ENCODE peak calls at places on chromosome 2, in eight cellular contexts. One of them, this sample, is unnamed.

GRCh38 chr2:191869178-191869577 is 22.3 kb upstream of the CAVIN2 start:
- DNase-seq in HFFc6: peak
- DNase-seq in A549: no peak
- DNase-seq in epithelial cell of esophagus: peak
- DNase-seq in Calu3: peak
- DNase-seq in GM13977: peak
- DNase-seq in cardiac muscle cell: peak
- DNase-seq in body of pancreas: no peak
- DNase-seq in this sample: no peak

GRCh38 chr2:15145046-15145817 is 415.9 kb downstream of the NBAS start:
- DNase-seq in Calu3: no peak
- DNase-seq in A549: no peak
- DNase-seq in cardiac muscle cell: no peak
- DNase-seq in epithelial cell of esophagus: no peak
- DNase-seq in HFFc6: peak
- DNase-seq in body of pancreas: no peak
- DNase-seq in GM13977: no peak
- DNase-seq in this sample: no peak

GRCh38 chr2:37773354-37773753 is 101.9 kb upstream of the CDC42EP3 start:
- DNase-seq in cardiac muscle cell: no peak
- DNase-seq in HFFc6: no peak
- DNase-seq in body of pancreas: no peak
- DNase-seq in A549: no peak
- DNase-seq in Calu3: no peak
- DNase-seq in GM13977: no peak
- DNase-seq in epithelial cell of esophagus: no peak
- DNase-seq in this sample: no peak

GRCh38 chr2:241843321-241844065 is 15.2 kb downstream of the PDCD1 start:
- DNase-seq in GM13977: peak
- DNase-seq in A549: no peak
- DNase-seq in cardiac muscle cell: no peak
- DNase-seq in HFFc6: no peak
- DNase-seq in body of pancreas: no peak
- DNase-seq in epithelial cell of esophagus: no peak
- DNase-seq in Calu3: no peak
- DNase-seq in this sample: no peak

GRCh38 chr2:108133457-108133856 is 106.3 kb upstream of the SULT1C3 start:
- DNase-seq in body of pancreas: no peak
- DNase-seq in Calu3: no peak
- DNase-seq in cardiac muscle cell: no peak
- DNase-seq in A549: no peak
- DNase-seq in HFFc6: no peak
- DNase-seq in epithelial cell of esophagus: no peak
- DNase-seq in GM13977: no peak
- DNase-seq in this sample: no peak

GRCh38 chr2:150387586-150388288 is 99.7 kb downstream of the RND3 start:
- DNase-seq in HFFc6: peak
- DNase-seq in A549: no peak
- DNase-seq in epithelial cell of esophagus: no peak
- DNase-seq in body of pancreas: no peak
- DNase-seq in cardiac muscle cell: no peak
- DNase-seq in GM13977: no peak
- DNase-seq in Calu3: no peak
- DNase-seq in this sample: no peak

GRCh38 chr2:147197754-147198153 is 647.1 kb upstream of the ACVR2A start:
- DNase-seq in Calu3: no peak
- DNase-seq in GM13977: no peak
- DNase-seq in cardiac muscle cell: no peak
- DNase-seq in A549: no peak
- DNase-seq in body of pancreas: no peak
- DNase-seq in HFFc6: no peak
- DNase-seq in epithelial cell of esophagus: no peak
- DNase-seq in this sample: no peak

GRCh38 chr2:183162362-183162761 is 38.1 kb downstream of the NUP35 start:
- DNase-seq in cardiac muscle cell: peak
- DNase-seq in body of pancreas: no peak
- DNase-seq in Calu3: no peak
- DNase-seq in epithelial cell of esophagus: peak
- DNase-seq in GM13977: no peak
- DNase-seq in A549: no peak
- DNase-seq in HFFc6: peak
- DNase-seq in this sample: peak

GRCh38 chr2:18651842-18652774 is 62.7 kb upstream of the NT5C1B start:
- DNase-seq in HFFc6: peak
- DNase-seq in cardiac muscle cell: peak
- DNase-seq in GM13977: no peak
- DNase-seq in Calu3: no peak
- DNase-seq in A549: no peak
- DNase-seq in epithelial cell of esophagus: no peak
- DNase-seq in body of pancreas: no peak
- DNase-seq in this sample: peak

GRCh38 chr2:122145805-122146204 is 390.4 kb downstream of the TSN start:
- DNase-seq in GM13977: no peak
- DNase-seq in epithelial cell of esophagus: no peak
- DNase-seq in HFFc6: no peak
- DNase-seq in A549: no peak
- DNase-seq in Calu3: no peak
- DNase-seq in body of pancreas: no peak
- DNase-seq in cardiac muscle cell: no peak
- DNase-seq in this sample: no peak

GRCh38 chr2:238761802-238762373 is 86.0 kb upstream of the TWIST2 start:
- DNase-seq in cardiac muscle cell: peak
- DNase-seq in body of pancreas: no peak
- DNase-seq in Calu3: no peak
- DNase-seq in HFFc6: no peak
- DNase-seq in epithelial cell of esophagus: peak
- DNase-seq in A549: no peak
- DNase-seq in GM13977: no peak
- DNase-seq in this sample: peak

GRCh38 chr2:3128786-3129185 is 248.8 kb downstream of the EIPR1 start:
- DNase-seq in cardiac muscle cell: no peak
- DNase-seq in Calu3: no peak
- DNase-seq in HFFc6: no peak
- DNase-seq in GM13977: no peak
- DNase-seq in A549: no peak
- DNase-seq in epithelial cell of esophagus: no peak
- DNase-seq in body of pancreas: no peak
- DNase-seq in this sample: no peak

GRCh38 chr2:27527182-27527581 is 30.5 kb downstream of the GCKR start:
- DNase-seq in HFFc6: no peak
- DNase-seq in Calu3: peak
- DNase-seq in body of pancreas: no peak
- DNase-seq in A549: no peak
- DNase-seq in cardiac muscle cell: peak
- DNase-seq in epithelial cell of esophagus: peak
- DNase-seq in GM13977: no peak
- DNase-seq in this sample: no peak

GRCh38 chr2:38700113-38700780 is 34.3 kb downstream of the GALM start:
- DNase-seq in epithelial cell of esophagus: no peak
- DNase-seq in Calu3: no peak
- DNase-seq in A549: no peak
- DNase-seq in GM13977: no peak
- DNase-seq in HFFc6: no peak
- DNase-seq in cardiac muscle cell: no peak
- DNase-seq in body of pancreas: no peak
- DNase-seq in this sample: no peak

GRCh38 chr2:20433249-20433648 is 13.6 kb upstream of the RHOB start:
- DNase-seq in Calu3: no peak
- DNase-seq in body of pancreas: no peak
- DNase-seq in GM13977: no peak
- DNase-seq in cardiac muscle cell: no peak
- DNase-seq in HFFc6: no peak
- DNase-seq in A549: no peak
- DNase-seq in epithelial cell of esophagus: no peak
- DNase-seq in this sample: no peak

GRCh38 chr2:110115291-110116032 is at the start of gene MALL:
- DNase-seq in GM13977: no peak
- DNase-seq in Calu3: peak
- DNase-seq in epithelial cell of esophagus: peak
- DNase-seq in A549: peak
- DNase-seq in HFFc6: peak
- DNase-seq in body of pancreas: peak
- DNase-seq in cardiac muscle cell: no peak
- DNase-seq in this sample: peak

GRCh38 chr2:28610583-28611201 is 114.8 kb downstream of the PLB1 start:
- DNase-seq in HFFc6: peak
- DNase-seq in Calu3: peak
- DNase-seq in epithelial cell of esophagus: peak
- DNase-seq in A549: peak
- DNase-seq in cardiac muscle cell: peak
- DNase-seq in GM13977: peak
- DNase-seq in body of pancreas: peak
- DNase-seq in this sample: peak

GRCh38 chr2:238700122-238700457 is 147.8 kb upstream of the TWIST2 start:
- DNase-seq in Calu3: no peak
- DNase-seq in GM13977: no peak
- DNase-seq in cardiac muscle cell: peak
- DNase-seq in epithelial cell of esophagus: no peak
- DNase-seq in body of pancreas: peak
- DNase-seq in A549: no peak
- DNase-seq in HFFc6: peak
- DNase-seq in this sample: no peak

DNA sequence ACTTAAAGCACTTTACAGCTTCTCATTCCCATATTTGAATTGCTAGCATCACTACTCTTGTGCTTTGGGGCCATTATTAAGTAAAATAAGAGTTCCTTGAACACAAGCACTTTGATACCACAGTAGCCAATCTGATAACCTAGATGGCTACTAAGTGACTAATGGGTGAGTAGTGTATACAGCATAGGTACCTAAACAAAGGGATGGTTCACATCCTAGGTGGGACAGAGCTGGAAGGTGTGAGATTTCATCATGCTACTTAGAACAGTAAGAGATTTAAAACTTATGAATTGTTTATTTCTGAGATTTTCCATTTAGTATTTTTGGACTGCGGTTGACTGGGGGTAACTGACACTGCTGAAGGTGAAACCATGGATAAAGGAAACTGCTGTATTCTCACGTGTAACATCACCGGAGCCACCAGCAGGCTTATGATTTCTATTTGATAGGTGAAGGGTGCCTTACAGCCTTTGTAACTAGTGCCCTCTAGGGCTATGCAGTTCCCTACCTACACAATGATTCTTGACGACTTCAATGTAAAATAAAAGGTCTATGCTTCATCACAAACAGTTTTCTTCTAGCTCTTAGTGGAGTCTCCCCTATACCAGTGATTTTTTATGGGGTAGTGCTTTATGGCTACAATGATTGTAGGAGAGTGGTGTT is 22.1 kb upstream of the CRIM1 start:
- DNase-seq in GM13977: no peak
- DNase-seq in HFFc6: no peak
- DNase-seq in body of pancreas: no peak
- DNase-seq in A549: no peak
- DNase-seq in Calu3: peak
- DNase-seq in epithelial cell of esophagus: peak
- DNase-seq in cardiac muscle cell: no peak
- DNase-seq in this sample: no peak
- TF ChIP-seq CTCF in GM13977: peak
- TF ChIP-seq CTCF in HFFc6: no peak
- TF ChIP-seq CTCF in body of pancreas: no peak
- TF ChIP-seq CTCF in A549: peak
- TF ChIP-seq CTCF in Calu3: no peak
- TF ChIP-seq CTCF in epithelial cell of esophagus: peak
- TF ChIP-seq CTCF in cardiac muscle cell: no peak
- TF ChIP-seq CTCF in this sample: no peak

GRCh38 chr2:226796840-226797288 is 2.8 kb downstream of the IRS1 start:
- DNase-seq in GM13977: peak
- DNase-seq in epithelial cell of esophagus: peak
- DNase-seq in Calu3: peak
- DNase-seq in cardiac muscle cell: no peak
- DNase-seq in body of pancreas: no peak
- DNase-seq in HFFc6: peak
- DNase-seq in A549: no peak
- DNase-seq in this sample: peak
- TF ChIP-seq CTCF in GM13977: peak
- TF ChIP-seq CTCF in epithelial cell of esophagus: peak
- TF ChIP-seq CTCF in Calu3: peak
- TF ChIP-seq CTCF in cardiac muscle cell: peak
- TF ChIP-seq CTCF in body of pancreas: peak
- TF ChIP-seq CTCF in HFFc6: peak
- TF ChIP-seq CTCF in A549: peak
- TF ChIP-seq CTCF in this sample: peak

DNA sequence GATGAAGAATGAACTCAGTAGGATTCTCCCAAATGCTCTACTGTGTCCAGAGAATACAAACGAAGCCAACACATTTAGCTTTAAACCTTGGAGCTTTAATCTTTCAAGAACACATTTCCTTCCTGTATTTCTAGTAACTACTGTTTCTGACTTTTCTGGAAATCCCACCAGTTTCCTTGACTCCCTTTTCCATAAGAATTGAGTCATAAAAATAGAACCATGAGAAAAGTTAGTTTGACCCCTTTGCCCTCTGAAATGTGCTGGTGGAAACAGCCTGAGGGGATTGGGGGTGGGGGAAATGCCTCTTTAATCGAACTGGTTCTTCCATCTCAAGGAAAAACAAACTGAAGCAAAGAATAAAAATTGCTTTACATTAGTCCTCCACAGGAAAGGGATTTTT is 123.9 kb downstream of the TMEM17 start:
- DNase-seq in body of pancreas: no peak
- DNase-seq in Calu3: no peak
- DNase-seq in HFFc6: no peak
- DNase-seq in GM13977: no peak
- DNase-seq in A549: no peak
- DNase-seq in epithelial cell of esophagus: no peak
- DNase-seq in cardiac muscle cell: no peak
- DNase-seq in this sample: no peak
- TF ChIP-seq CTCF in body of pancreas: no peak
- TF ChIP-seq CTCF in Calu3: no peak
- TF ChIP-seq CTCF in HFFc6: no peak
- TF ChIP-seq CTCF in GM13977: no peak
- TF ChIP-seq CTCF in A549: no peak
- TF ChIP-seq CTCF in epithelial cell of esophagus: no peak
- TF ChIP-seq CTCF in cardiac muscle cell: no peak
- TF ChIP-seq CTCF in this sample: no peak

DNA sequence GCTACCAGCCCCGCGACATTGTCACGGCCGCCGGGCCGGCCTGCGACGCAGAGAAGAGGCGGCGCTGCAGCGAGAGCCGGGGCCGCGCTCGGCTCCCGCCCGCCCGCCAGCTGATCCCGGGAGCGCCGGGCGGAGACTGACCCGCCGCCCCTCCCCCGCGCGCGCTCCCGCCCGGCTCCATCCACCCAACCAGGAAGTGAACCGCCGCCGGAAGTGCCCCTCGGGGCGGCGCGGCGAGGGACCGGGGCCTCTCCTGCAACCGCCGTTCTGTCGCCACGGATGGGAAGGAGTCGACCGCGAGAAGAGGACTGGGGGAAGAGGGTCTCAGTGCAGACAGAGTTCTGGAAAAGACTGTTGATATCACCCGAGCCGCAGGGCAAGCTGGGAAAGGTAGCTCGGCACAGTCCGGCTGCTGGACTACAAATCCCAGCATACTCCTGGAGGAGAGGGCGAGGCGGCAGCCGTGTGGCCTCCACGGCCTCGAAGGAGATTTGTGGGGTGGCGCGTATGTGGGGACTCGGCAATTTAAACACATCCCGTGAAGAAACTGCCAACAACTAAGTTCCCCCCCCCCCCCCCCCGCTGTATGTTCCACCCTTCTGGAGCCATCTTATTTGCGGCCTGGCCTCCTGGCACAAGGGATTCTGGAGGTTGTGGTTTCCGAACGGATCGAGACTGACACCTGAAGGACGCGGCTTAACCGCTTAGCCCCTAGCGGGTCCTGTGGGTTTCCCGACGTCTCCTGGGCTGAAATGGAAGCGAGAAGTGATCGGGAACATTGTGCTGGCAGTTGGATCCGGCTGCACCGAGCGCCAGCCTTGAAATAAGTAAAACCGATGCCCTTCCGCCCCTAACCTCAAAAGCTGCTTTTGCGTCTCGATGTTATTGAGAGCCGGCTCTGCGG is at the start of gene AAK1:
- DNase-seq in A549: peak
- DNase-seq in body of pancreas: peak
- DNase-seq in HFFc6: peak
- DNase-seq in epithelial cell of esophagus: peak
- DNase-seq in GM13977: peak
- DNase-seq in cardiac muscle cell: peak
- DNase-seq in Calu3: peak
- DNase-seq in this sample: peak
- TF ChIP-seq CTCF in A549: peak
- TF ChIP-seq CTCF in body of pancreas: no peak
- TF ChIP-seq CTCF in HFFc6: no peak
- TF ChIP-seq CTCF in epithelial cell of esophagus: no peak
- TF ChIP-seq CTCF in GM13977: peak
- TF ChIP-seq CTCF in cardiac muscle cell: no peak
- TF ChIP-seq CTCF in Calu3: no peak
- TF ChIP-seq CTCF in this sample: no peak

This sample was measured in astrocyte of the spinal cord.